ENCODE peak calls at places on chromosomes 3 and 15, in seven cellular contexts. Y is HCT116, G is SK-N-SH, F is fibroblast of the aortic adventitia, S is fibroblast of mammary gland, C is Caco-2, Q is AG04450. P is an unnamed sample.

GRCh38 chr15:84387086-84387485 is 151.5 kb downstream of the GOLGA6L4 start:
- DNase-seq in S (no peak), Y (no peak), C (no peak), Q (no peak), F (no peak), G (no peak), P (no peak)

GRCh38 chr15:92819312-92820232 is 80.6 kb upstream of the CHD2 start:
- DNase-seq in G (peak; percentile 63), S (no peak), Q (no peak), Y (no peak), F (no peak), C (no peak), P (no peak)

GRCh38 chr3:72245183-72245811 is 460.3 kb upstream of the PROK2 start:
- DNase-seq in Y (no peak), S (no peak), C (no peak), F (no peak), Q (no peak), G (peak; percentile 51), P (no peak)

GRCh38 chr3:194323785-194324735 is 27.1 kb downstream of the CPN2 start:
- DNase-seq in G (peak; percentile 83), S (peak; percentile 71), Y (peak; percentile 76), F (peak; percentile 59), C (peak; percentile 81), Q (no peak), P (no peak)

GRCh38 chr15:55915221-55915620 is 78.2 kb downstream of the NEDD4 start:
- DNase-seq in F (peak; percentile 22), S (peak; percentile 42), Q (no peak), C (no peak), Y (no peak), G (no peak), P (no peak)

GRCh38 chr3:12353796-12354505 is 65.1 kb downstream of the PPARG start:
- DNase-seq in S (peak; percentile 83), C (peak; percentile 36), G (no peak), Q (no peak), Y (no peak), F (peak; percentile 64), P (no peak)

GRCh38 chr3:180855364-180855763 is 57.1 kb upstream of the FXR1 start:
- DNase-seq in S (peak; percentile 6), C (no peak), Y (peak; percentile 26), G (no peak), F (peak; percentile 6), Q (no peak), P (peak; percentile 50)

GRCh38 chr3:159779883-159780282 is 208.8 kb upstream of the IL12A start:
- DNase-seq in G (no peak), F (no peak), C (no peak), Q (no peak), Y (no peak), S (no peak), P (no peak)

GRCh38 chr15:39685999-39686613 is 96.5 kb downstream of the FSIP1 start:
- DNase-seq in S (peak; percentile 73), Y (peak; percentile 37), G (peak; percentile 53), Q (peak; percentile 37), C (peak; percentile 47), F (peak; percentile 83), P (no peak)

GRCh38 chr3:136114421-136114820 is 81.7 kb downstream of the MSL2 start:
- DNase-seq in G (no peak), F (no peak), Y (no peak), C (no peak), Q (no peak), S (no peak), P (peak; percentile 5)

GRCh38 chr3:46675843-46676567 is 17.5 kb downstream of the ALS2CL start:
- DNase-seq in G (no peak), C (no peak), Q (no peak), S (peak; percentile 64), Y (no peak), F (peak; percentile 22), P (no peak)

GRCh38 chr3:13420051-13420816 is at the start of gene NUP210:
- DNase-seq in C (peak; percentile 73), Q (no peak), G (peak; percentile 95), S (no peak), F (no peak), Y (no peak), P (no peak)

GRCh38 chr15:92521624-92522008 is 127.9 kb downstream of the ST8SIA2 start:
- DNase-seq in S (peak; percentile 81), G (peak; percentile 64), C (peak; percentile 71), F (peak; percentile 74), Y (peak; percentile 46), Q (peak; percentile 55), P (peak; percentile 73)

GRCh38 chr3:184336484-184337230 is 743 bp upstream of the FAM131A start:
- DNase-seq in G (peak; percentile 67), S (peak; percentile 83), Y (no peak), F (peak; percentile 81), C (no peak), Q (no peak), P (peak; percentile 25)

GRCh38 chr3:184339016-184339415 is 1.6 kb downstream of the FAM131A start:
- DNase-seq in Q (no peak), Y (no peak), S (no peak), C (no peak), G (no peak), F (no peak), P (no peak)

GRCh38 chr3:184338538-184338945 is 1.1 kb downstream of the FAM131A start:
- DNase-seq in Y (no peak), F (peak; percentile 86), C (no peak), G (peak; percentile 97), S (peak; percentile 91), Q (peak; percentile 51), P (no peak)

GRCh38 chr3:184337315-184337714 is at the start of gene FAM131A:
- DNase-seq in Q (no peak), S (peak; percentile 60), G (no peak), C (no peak), Y (no peak), F (peak; percentile 87), P (no peak)

DNA sequence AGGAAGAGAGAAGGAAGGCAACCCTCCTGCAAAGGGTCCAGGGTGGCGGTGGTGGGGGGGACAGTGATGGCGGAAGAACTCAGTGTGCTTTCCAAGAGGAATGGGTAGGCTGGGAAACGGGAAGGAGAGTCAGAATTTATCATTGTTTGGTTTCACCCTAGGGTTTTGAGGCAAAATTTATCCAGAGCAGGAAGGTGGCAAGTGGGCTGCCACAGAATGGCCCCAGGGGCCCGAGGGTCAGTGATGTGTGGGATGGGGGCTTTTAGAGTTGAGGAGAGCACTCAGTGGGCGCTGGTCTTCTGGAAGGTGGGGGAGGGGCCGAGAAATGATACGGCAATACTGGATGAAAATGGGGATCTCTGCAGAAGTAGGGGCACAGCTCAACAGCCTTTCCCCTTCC is 581 bp downstream of the FAM131A start:
- DNase-seq in F (no peak), S (no peak), C (no peak), Q (no peak), Y (no peak), G (no peak), P (no peak)
- H3K4me3 ChIP-seq in F (peak overlapping the region; percentile 77), S (peak overlapping the region; percentile 47), C (no peak overlapping the region), Q (peak overlapping the region; percentile 25), Y (no peak overlapping the region), G (peak overlapping the region; percentile 72), P (no peak overlapping the region)

GRCh38 chr3:196193738-196194541 is 17.3 kb downstream of the ZDHHC19 start:
- DNase-seq in S (no peak), Q (no peak), Y (no peak), G (peak; percentile 83), C (no peak), F (no peak), P (no peak)
- H3K4me3 ChIP-seq in S (no peak overlapping the region), Q (no peak overlapping the region), Y (no peak overlapping the region), G (no peak overlapping the region), C (no peak overlapping the region), F (no peak overlapping the region), P (no peak overlapping the region)

GRCh38 chr3:143155756-143156155 is 36.2 kb downstream of the CHST2 start:
- DNase-seq in C (no peak), Q (no peak), F (no peak), G (no peak), Y (no peak), S (no peak), P (no peak)
- H3K4me3 ChIP-seq in C (no peak overlapping the region), Q (no peak overlapping the region), F (no peak overlapping the region), G (no peak overlapping the region), Y (no peak overlapping the region), S (no peak overlapping the region), P (no peak overlapping the region)

GRCh38 chr3:111739241-111739952 is 119.7 kb upstream of the PHLDB2 start:
- DNase-seq in Y (peak; percentile 86), F (peak; percentile 46), G (no peak), C (no peak), Q (no peak), S (peak; percentile 81), P (no peak)
- H3K4me3 ChIP-seq in Y (peak overlapping the region; percentile 18), F (no peak overlapping the region), G (no peak overlapping the region), C (no peak overlapping the region), Q (no peak overlapping the region), S (no peak overlapping the region), P (no peak overlapping the region)

DNA sequence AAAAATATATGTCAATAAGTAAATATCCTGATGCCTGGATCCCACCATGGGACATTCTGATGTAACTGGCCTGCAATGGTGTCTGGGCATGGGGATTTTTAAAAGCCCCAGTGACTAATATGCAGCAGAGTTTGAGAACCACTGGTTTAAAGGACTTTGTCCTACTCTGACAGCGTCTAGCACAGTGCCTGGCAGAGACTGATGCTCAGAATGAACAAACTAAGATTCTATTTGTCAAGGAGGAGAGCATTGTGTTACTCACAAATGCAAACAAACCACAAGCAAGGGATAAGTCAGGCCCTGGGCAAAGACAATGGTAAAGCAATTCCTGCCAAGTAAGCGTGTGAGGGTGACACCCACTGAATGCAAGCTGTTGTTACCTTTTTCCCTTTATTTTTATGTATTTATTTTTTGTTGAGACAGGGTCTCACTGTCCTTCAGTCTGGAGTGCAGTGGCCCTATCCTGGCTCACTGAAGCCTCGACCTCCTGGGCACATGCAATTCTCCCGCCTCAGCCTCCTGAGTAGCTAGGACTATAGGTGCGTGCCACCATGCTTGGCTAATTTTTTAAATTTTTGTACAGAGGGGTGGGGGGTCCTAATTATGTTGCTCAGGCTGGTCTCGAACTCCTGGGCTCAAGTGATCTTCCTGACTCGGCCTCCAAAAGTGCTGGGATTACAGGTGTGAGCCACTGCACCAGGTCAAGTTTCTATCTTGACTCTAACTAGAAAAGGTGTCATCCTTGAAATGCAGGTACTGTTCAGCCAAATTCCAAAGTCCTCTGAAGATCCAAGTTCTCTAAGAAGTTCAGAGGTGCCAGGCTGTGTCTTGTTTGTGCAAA is 909 bp upstream of the GPD1L start:
- DNase-seq in F (peak; percentile 48), Y (no peak), C (no peak), S (peak; percentile 39), G (no peak), Q (no peak), P (no peak)
- H3K4me3 ChIP-seq in F (no peak overlapping the region), Y (peak overlapping the region; percentile 85), C (no peak overlapping the region), S (no peak overlapping the region), G (no peak overlapping the region), Q (no peak overlapping the region), P (no peak overlapping the region)

GRCh38 chr3:154430014-154430413 is at the start of gene GPR149:
- DNase-seq in Y (peak; percentile 23), F (no peak), Q (no peak), C (peak; percentile 51), S (no peak), G (peak; percentile 8), P (no peak)
- H3K4me3 ChIP-seq in Y (no peak within 1 kb of the TSS), F (no peak within 1 kb of the TSS), Q (no peak within 1 kb of the TSS), C (no peak within 1 kb of the TSS), S (no peak within 1 kb of the TSS), G (peak within 1 kb of the TSS; percentile 23), P (peak within 1 kb of the TSS; percentile 62)

GRCh38 chr3:11288786-11289637 is 16.8 kb downstream of the ATG7 start:
- DNase-seq in Q (peak; percentile 74), G (no peak), S (peak; percentile 95), F (peak; percentile 96), Y (peak; percentile 18), C (no peak), P (no peak)
- H3K4me3 ChIP-seq in Q (peak overlapping the region; percentile 10), G (peak overlapping the region; percentile 38), S (no peak overlapping the region), F (no peak overlapping the region), Y (peak overlapping the region; percentile 3), C (no peak overlapping the region), P (no peak overlapping the region)